ENCODE peak calls at places on chromosome 20, in four cellular contexts. T is IMR-90, Q is GM12878, S is K562. G is an unnamed sample.

GRCh38 chr20:43744966-43745733 is 18.3 kb upstream of the GTSF1L start:
- DNase-seq in T (no peak), Q (no peak), S (no peak), G (no peak)

GRCh38 chr20:46028772-46029371 is at the start of gene SLC12A5:
- DNase-seq in T (no peak), Q (no peak), S (no peak), G (no peak)

GRCh38 chr20:46344488-46345162 is 36.3 kb upstream of the CDH22 start:
- DNase-seq in T (no peak), Q (no peak), S (no peak), G (no peak)

GRCh38 chr20:38412877-38413577 is 22.1 kb downstream of the SNHG17 start:
- DNase-seq in T (no peak), Q (no peak), S (no peak), G (no peak)

GRCh38 chr20:20793570-20793969 is 81.1 kb upstream of the RALGAPA2 start:
- DNase-seq in T (no peak), Q (no peak), S (no peak), G (no peak)

GRCh38 chr20:55567826-55568225 is 437.5 kb downstream of the CBLN4 start:
- DNase-seq in T (no peak), Q (no peak), S (no peak), G (no peak)

GRCh38 chr20:51763965-51764602 is 4.1 kb downstream of the ATP9A start:
- DNase-seq in T (peak), Q (no peak), S (no peak), G (no peak)

GRCh38 chr20:57082546-57082945 is 183.9 kb downstream of the BMP7 start:
- DNase-seq in T (no peak), Q (no peak), S (no peak), G (no peak)

GRCh38 chr20:56328861-56329260 is 29.9 kb upstream of the FAM210B start:
- DNase-seq in T (peak), Q (no peak), S (peak), G (no peak)

GRCh38 chr20:14495066-14495465 is 157.7 kb upstream of the FLRT3 start:
- DNase-seq in T (no peak), Q (no peak), S (no peak), G (no peak)

GRCh38 chr20:44113642-44113945 is 73.4 kb downstream of the JPH2 start:
- DNase-seq in T (no peak), Q (no peak), S (no peak), G (no peak)

GRCh38 chr20:45406260-45407066 is 1.6 kb upstream of the DBNDD2 start:
- DNase-seq in T (no peak), Q (no peak), S (peak), G (peak)

GRCh38 chr20:32050851-32051556 is 1.0 kb upstream of the HCK start:
- DNase-seq in T (no peak), Q (no peak), S (no peak), G (no peak)

GRCh38 chr20:6588296-6588695 is 179.2 kb upstream of the BMP2 start:
- DNase-seq in T (peak), Q (no peak), S (no peak), G (peak)

GRCh38 chr20:38779247-38780097 is 26.0 kb upstream of the PPP1R16B start:
- DNase-seq in T (no peak), Q (no peak), S (no peak), G (no peak)

GRCh38 chr20:13292486-13292885 is 71.4 kb downstream of the ISM1 start:
- DNase-seq in T (no peak), Q (no peak), S (no peak), G (no peak)

GRCh38 chr20:63315240-63315981 is 22.4 kb downstream of the COL20A1 start:
- DNase-seq in T (no peak), Q (no peak), S (no peak), G (no peak)

GRCh38 chr20:51594206-51594998 is 51.9 kb upstream of the NFATC2 start:
- DNase-seq in T (no peak), Q (no peak), S (no peak), G (no peak)

GRCh38 chr20:40477805-40478204 is 211.2 kb downstream of the MAFB start:
- DNase-seq in T (no peak), Q (no peak), S (no peak), G (no peak)

GRCh38 chr20:56400001-56400640 is 7.7 kb downstream of the CSTF1 start:
- DNase-seq in T (peak), Q (peak), S (peak), G (peak)

GRCh38 chr20:44069203-44069931 is 117.6 kb downstream of the JPH2 start:
- DNase-seq in T (no peak), Q (peak), S (no peak), G (no peak)

GRCh38 chr20:48222595-48223180 is 437.4 kb upstream of the SULF2 start:
- DNase-seq in T (no peak), Q (no peak), S (no peak), G (no peak)

GRCh38 chr20:23582293-23582692 is 14.0 kb upstream of the CST9L start:
- DNase-seq in T (no peak), Q (no peak), S (no peak), G (no peak)

GRCh38 chr20:4193053-4193452 is 177.7 kb upstream of the RNF24 start:
- DNase-seq in T (no peak), Q (no peak), S (no peak), G (no peak)

GRCh38 chr20:36926653-36927200 is 24.8 kb downstream of the SAMHD1 start:
- DNase-seq in T (no peak), Q (no peak), S (no peak), G (no peak)

GRCh38 chr20:50191065-50191565 is 485 bp downstream of the CEBPB start:
- DNase-seq in T (no peak), Q (no peak), S (peak), G (peak)

GRCh38 chr20:38229376-38230252 is 30.9 kb downstream of the KIAA1755 start:
- DNase-seq in T (no peak), Q (no peak), S (peak), G (peak)

GRCh38 chr20:58043866-58044140 is 184.7 kb downstream of the ANKRD60 start:
- DNase-seq in T (no peak), Q (no peak), S (no peak), G (no peak)

GRCh38 chr20:4017051-4017702 is 1.8 kb upstream of the RNF24 start:
- DNase-seq in T (no peak), Q (no peak), S (no peak), G (no peak)

GRCh38 chr20:59402697-59403096 is 102.3 kb downstream of the EDN3 start:
- DNase-seq in T (no peak), Q (no peak), S (no peak), G (no peak)

GRCh38 chr20:22830138-22830537 is 205.0 kb upstream of the SSTR4 start:
- DNase-seq in T (no peak), Q (no peak), S (no peak), G (no peak)

GRCh38 chr20:50320910-50321796 is 130.5 kb downstream of the CEBPB start:
- DNase-seq in T (peak), Q (no peak), S (peak), G (peak)

GRCh38 chr20:56731041-56731440 is 101.9 kb downstream of the TFAP2C start:
- DNase-seq in T (no peak), Q (no peak), S (no peak), G (no peak)

GRCh38 chr20:36845288-36845969 is 30.5 kb upstream of the TLDC2 start:
- DNase-seq in T (no peak), Q (no peak), S (no peak), G (no peak)

DNA sequence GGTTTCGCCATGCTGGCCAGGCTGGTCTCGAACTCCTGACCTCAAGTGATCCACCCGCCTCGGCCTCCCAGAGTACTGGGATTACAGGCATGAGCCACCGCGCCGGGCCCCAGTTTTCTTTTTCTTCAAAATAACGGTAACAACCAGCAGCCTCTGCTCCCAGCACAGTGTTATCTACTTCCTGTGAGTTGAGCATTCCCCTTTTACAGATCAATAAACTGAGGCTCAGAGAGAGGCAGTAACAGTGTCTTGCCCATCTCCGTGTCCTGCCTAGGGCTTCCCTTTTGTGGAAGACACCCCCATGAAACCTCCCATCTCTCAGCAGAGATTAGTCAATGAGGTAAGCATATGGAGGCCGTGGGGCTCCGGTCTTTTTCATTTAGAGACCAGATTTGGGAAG is 29.6 kb downstream of the BPIFB1 start:
- DNase-seq in T (no peak), Q (no peak), S (no peak), G (no peak)
- H3K4me2 ChIP-seq in T (no peak), Q (no peak), S (no peak), G (no peak)

GRCh38 chr20:18137412-18138265 is at the start of the genes KAT14 and PET117:
- DNase-seq in T (peak), Q (peak), S (peak), G (peak)
- TF ChIP-seq POLR2A in T (peak), Q (peak), S (peak), G (peak)

DNA sequence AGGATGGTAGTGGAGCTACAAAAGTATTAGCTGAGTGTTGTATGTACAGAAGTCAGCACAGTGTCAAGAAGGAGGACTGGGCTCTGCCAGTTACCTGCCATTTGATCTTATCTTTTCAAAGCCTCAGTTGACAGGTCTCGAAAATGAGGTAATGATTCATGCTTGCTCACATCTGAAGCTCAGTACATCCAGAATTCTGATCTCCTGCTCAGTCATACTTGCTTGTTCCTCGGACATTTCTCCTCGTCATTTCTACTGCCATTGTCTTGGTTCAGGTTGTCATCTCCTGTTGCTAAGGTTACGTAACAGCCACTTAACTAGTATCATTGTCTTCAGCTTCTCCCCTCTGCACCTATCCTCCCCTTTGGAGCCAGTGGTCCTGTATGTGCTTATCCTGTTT is 89.5 kb downstream of the SLX4IP start:
- DNase-seq in T (no peak), Q (no peak), S (no peak), G (no peak)
- TF ChIP-seq FOS in T (no peak), Q (no peak), S (no peak), G (no peak)

GRCh38 chr20:62209850-62210495 is 10.1 kb downstream of the HRH3 start:
- DNase-seq in T (no peak), Q (no peak), S (no peak), G (no peak)
- H3K4me2 ChIP-seq in T (no peak), Q (no peak), S (no peak), G (no peak)